ENCODE peak calls at places on chromosomes 5 and 9, in seven cellular contexts. O is GM23338, X is GM12878, A is stomach, J is endothelial cell of umbilical vein, D is sigmoid colon, R is H1. B is an unnamed sample.

GRCh38 chr5:97471951-97472350 is 288.9 kb upstream of the RIOK2 start:
- DNase-seq in O (no peak), X (no peak), J (no peak), D (no peak), A (no peak), R (no peak), B (no peak)

GRCh38 chr5:138969323-138970013 is 94.3 kb upstream of the LRRTM2 start:
- DNase-seq in D (no peak), J (no peak), A (no peak), R (no peak), X (no peak), O (no peak), B (no peak)

GRCh38 chr9:134800791-134801339 is 79.7 kb upstream of the FCN2 start:
- DNase-seq in X (no peak), O (no peak), A (no peak), J (no peak), D (no peak), R (no peak), B (no peak)

GRCh38 chr9:35162605-35163315 is 951 bp downstream of the UNC13B start:
- DNase-seq in R (no peak), D (no peak), X (no peak), J (peak), O (peak), A (no peak), B (no peak)

GRCh38 chr5:173515526-173515925 is 100.9 kb downstream of the BOD1 start:
- DNase-seq in D (no peak), R (no peak), A (no peak), J (no peak), X (no peak), O (no peak), B (no peak)

GRCh38 chr9:120439147-120439546 is 140.8 kb downstream of the CDK5RAP2 start:
- DNase-seq in O (peak), X (no peak), A (no peak), D (no peak), J (no peak), R (no peak), B (no peak)

GRCh38 chr5:77391240-77391765 is 100.8 kb downstream of the WDR41 start:
- DNase-seq in D (no peak), O (no peak), J (no peak), X (no peak), A (no peak), R (no peak), B (no peak)

GRCh38 chr5:141968914-141969608 is at the start of gene RNF14:
- DNase-seq in J (peak), A (peak), D (peak), R (peak), X (peak), O (peak), B (peak)

GRCh38 chr9:86324901-86325300 is 29.3 kb downstream of the TUT7 start:
- DNase-seq in A (no peak), D (no peak), J (no peak), X (no peak), O (no peak), R (no peak), B (no peak)

GRCh38 chr5:123155511-123155923 is 66.5 kb downstream of the PRDM6 start:
- DNase-seq in R (no peak), J (peak), D (no peak), O (no peak), X (no peak), A (no peak), B (no peak)

GRCh38 chr9:95620296-95620695 is 103.5 kb upstream of the PTCH1 start:
- DNase-seq in D (no peak), A (no peak), R (no peak), O (no peak), J (no peak), X (no peak), B (no peak)

GRCh38 chr9:87678650-87679355 is 47.1 kb upstream of the CTSL start:
- DNase-seq in X (no peak), J (peak), R (no peak), D (peak), A (peak), O (peak), B (peak)

GRCh38 chr9:136455043-136456002 is 15.7 kb upstream of the INPP5E start:
- DNase-seq in J (no peak), O (no peak), X (no peak), D (no peak), R (no peak), A (no peak), B (no peak)
- TF ChIP-seq POLR2AphosphoS5 in J (no peak), O (no peak), X (no peak), D (no peak), R (no peak), A (no peak), B (no peak)

GRCh38 chr5:38712416-38712815 is 133.4 kb upstream of the OSMR start:
- DNase-seq in D (no peak), J (no peak), R (no peak), O (no peak), A (no peak), X (no peak), B (no peak)
- H3K27ac ChIP-seq in D (no peak), J (no peak), R (no peak), O (no peak), A (no peak), X (no peak), B (no peak)

GRCh38 chr5:72325566-72326297 is 5.6 kb downstream of the PTCD2 start:
- DNase-seq in X (no peak), J (no peak), D (no peak), A (no peak), R (no peak), O (no peak), B (no peak)

GRCh38 chr5:72326298-72326649 is 6.1 kb downstream of the PTCD2 start:
- DNase-seq in R (no peak), J (no peak), D (no peak), X (no peak), A (no peak), O (no peak), B (no peak)

GRCh38 chr5:72330712-72331111 is 10.5 kb downstream of the PTCD2 start:
- DNase-seq in O (no peak), R (no peak), J (no peak), A (no peak), X (no peak), D (no peak), B (no peak)

GRCh38 chr5:72324186-72324825 is 4.1 kb downstream of the PTCD2 start:
- DNase-seq in O (no peak), R (no peak), X (no peak), D (no peak), A (no peak), J (no peak), B (no peak)

GRCh38 chr5:72328172-72328571 is 8.0 kb downstream of the PTCD2 start:
- DNase-seq in O (no peak), D (no peak), R (no peak), J (no peak), X (no peak), A (peak), B (no peak)
- TF ChIP-seq POLR2AphosphoS5 in O (no peak), D (no peak), R (no peak), J (no peak), X (no peak), A (no peak), B (no peak)

GRCh38 chr9:125594211-125594610 is 112.8 kb downstream of the MAPKAP1 start:
- DNase-seq in O (no peak), A (no peak), X (no peak), J (no peak), R (no peak), D (no peak), B (no peak)
- H3K27ac ChIP-seq in O (no peak), A (no peak), X (no peak), J (no peak), R (no peak), D (no peak), B (peak)

GRCh38 chr5:178207183-178207916 is 3.0 kb downstream of the HNRNPAB start:
- DNase-seq in R (no peak), A (peak), D (peak), J (peak), X (no peak), O (no peak), B (peak)
- TF ChIP-seq POLR2AphosphoS5 in R (no peak), A (peak), D (peak), J (no peak), X (peak), O (no peak), B (peak)

GRCh38 chr9:105205787-105206511 is 38.5 kb upstream of the SLC44A1 start:
- DNase-seq in R (no peak), D (peak), A (peak), O (no peak), J (no peak), X (no peak), B (peak)

GRCh38 chr9:105204416-105204815 is 40.0 kb upstream of the SLC44A1 start:
- DNase-seq in X (no peak), J (no peak), A (no peak), D (no peak), R (no peak), O (no peak), B (no peak)

GRCh38 chr9:105206821-105207699 is 37.4 kb upstream of the SLC44A1 start:
- DNase-seq in O (no peak), A (no peak), X (no peak), R (no peak), D (no peak), J (no peak), B (no peak)
- H3K27ac ChIP-seq in O (no peak), A (peak), X (no peak), R (no peak), D (peak), J (no peak), B (peak)

DNA sequence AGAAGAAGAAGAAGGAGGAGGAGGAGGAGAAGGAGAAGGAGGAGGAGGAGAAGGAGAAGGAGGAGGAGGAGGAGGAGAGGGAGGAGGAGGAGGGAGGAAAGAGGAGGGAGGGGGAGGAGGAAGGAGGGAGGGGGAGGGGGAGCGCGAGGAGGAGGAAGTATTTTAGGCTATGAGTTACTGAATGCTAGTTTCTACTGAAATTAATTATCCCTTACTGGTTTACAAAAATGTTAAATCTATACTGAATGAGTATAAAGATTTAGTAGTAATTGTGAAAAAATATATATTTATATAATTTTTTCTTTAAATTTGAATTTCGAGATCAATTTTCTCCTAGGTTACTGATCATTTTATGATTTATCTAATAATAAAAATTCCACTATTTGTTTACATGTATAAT is 1769.0 kb upstream of the NUDT12 start:
- DNase-seq in A (no peak), D (no peak), J (no peak), R (no peak), X (no peak), O (no peak), B (no peak)
- TF ChIP-seq POLR2AphosphoS5 in A (no peak), D (no peak), J (no peak), R (no peak), X (no peak), O (no peak), B (no peak)

GRCh38 chr9:79671558-79671957 is 99.8 kb downstream of the TLE4 start:
- DNase-seq in A (no peak), D (no peak), O (no peak), R (no peak), J (no peak), X (no peak), B (no peak)
- H3K27ac ChIP-seq in A (no peak), D (no peak), O (peak), R (no peak), J (no peak), X (no peak), B (no peak)

GRCh38 chr9:123069010-123069481 is 35.6 kb downstream of the GPR21 start:
- DNase-seq in R (no peak), A (no peak), X (no peak), J (peak), D (no peak), O (no peak), B (no peak)
- TF ChIP-seq POLR2AphosphoS5 in R (no peak), A (no peak), X (no peak), J (no peak), D (no peak), O (no peak), B (no peak)